ENCODE peak calls at places on chromosomes 2 and 18, in four cellular contexts. V is mammary epithelial cell, D is AG04449, B is testis. Q is an unnamed sample.

GRCh38 chr2:176999331-176999730 is 213.3 kb upstream of the HNRNPA3 start:
- DNase-seq in B (peak), D (no peak), V (no peak), Q (no peak)

GRCh38 chr18:3605562-3606443 is 155.8 kb downstream of the TGIF1 start:
- DNase-seq in D (no peak), B (no peak), V (peak), Q (no peak)

GRCh38 chr2:160952462-160952861 is 207.8 kb upstream of the TANK start:
- DNase-seq in D (no peak), B (peak), V (no peak), Q (no peak)

GRCh38 chr2:127641846-127642510 is 4.0 kb upstream of the GPR17 start:
- DNase-seq in V (no peak), D (no peak), B (no peak), Q (no peak)

GRCh38 chr2:177671662-177672061 is 279.1 kb downstream of the AGPS start:
- DNase-seq in V (no peak), B (no peak), D (no peak), Q (no peak)

GRCh38 chr18:3217930-3218647 is 1.7 kb downstream of the MYOM1 start:
- DNase-seq in D (no peak), B (no peak), V (no peak), Q (no peak)

GRCh38 chr2:119006441-119006840 is 64.4 kb downstream of the MARCO start:
- DNase-seq in V (no peak), D (no peak), B (no peak), Q (no peak)

GRCh38 chr18:4106407-4107033 is 348.6 kb downstream of the DLGAP1 start:
- DNase-seq in V (peak), B (peak), D (no peak), Q (peak)

GRCh38 chr2:8281234-8281633 is 400.6 kb upstream of the ID2 start:
- DNase-seq in V (no peak), D (no peak), B (no peak), Q (no peak)

GRCh38 chr2:64653174-64654062 is at the start of gene SERTAD2:
- DNase-seq in D (no peak), B (peak), V (peak), Q (peak)

GRCh38 chr18:69518989-69519388 is 118.3 kb downstream of the DOK6 start:
- DNase-seq in V (no peak), B (no peak), D (no peak), Q (no peak)

GRCh38 chr2:120053891-120054290 is 41.0 kb downstream of the EPB41L5 start:
- DNase-seq in V (peak), B (no peak), D (no peak), Q (no peak)
- TF ChIP-seq CTCF in V (no peak), B (no peak), D (no peak), Q (no peak)

GRCh38 chr2:72953528-72953927 is 36.2 kb downstream of the EMX1 start:
- DNase-seq in B (no peak), D (no peak), V (no peak), Q (no peak)
- H3K4me3 ChIP-seq in B (no peak), D (no peak), V (no peak), Q (no peak)

GRCh38 chr18:60350150-60350549 is 22.4 kb downstream of the MC4R start:
- DNase-seq in B (no peak), D (no peak), V (no peak), Q (peak)
- TF ChIP-seq CTCF in B (no peak), D (no peak), V (no peak), Q (no peak)

GRCh38 chr18:63155910-63156773 is 163.4 kb downstream of the BCL2 start:
- DNase-seq in D (no peak), B (no peak), V (no peak), Q (no peak)
- H3K4me3 ChIP-seq in D (no peak), B (no peak), V (no peak), Q (no peak)

GRCh38 chr2:96580771-96581170 is 44.2 kb downstream of the ARID5A start:
- DNase-seq in B (peak), V (peak), D (no peak), Q (no peak)
- TF ChIP-seq CTCF in B (no peak), V (no peak), D (no peak), Q (no peak)

GRCh38 chr2:197626965-197627629 is 48.3 kb downstream of the RFTN2 start:
- DNase-seq in B (no peak), D (no peak), V (no peak), Q (no peak)

GRCh38 chr2:197633109-197633657 is 42.2 kb downstream of the RFTN2 start:
- DNase-seq in D (no peak), V (peak), B (no peak), Q (no peak)

GRCh38 chr2:197628043-197628500 is 47.3 kb downstream of the RFTN2 start:
- DNase-seq in D (no peak), V (peak), B (no peak), Q (no peak)
- H3K4me3 ChIP-seq in D (no peak), V (no peak), B (no peak), Q (no peak)

Q was measured in BE2C.